ENCODE peak calls at places on chromosomes 16 and 17, in six cellular contexts. Z is colonic mucosa, A is psoas muscle, D is BE2C, U is NB4, S is heart right ventricle. Q is an unnamed sample.

GRCh38 chr17:42363231-42363630 is 25.0 kb downstream of the STAT3 start:
- DNase-seq in Z (no peak), A (no peak), D (no peak), U (no peak), S (no peak), Q (no peak)

GRCh38 chr16:57991551-57992059 is 8.9 kb downstream of the ZNF319 start:
- DNase-seq in Z (no peak), A (peak), D (no peak), U (no peak), S (no peak), Q (no peak)

GRCh38 chr17:79593636-79594035 is 17.2 kb downstream of the RBFOX3 start:
- DNase-seq in Z (no peak), A (no peak), D (no peak), U (no peak), S (no peak), Q (no peak)

GRCh38 chr16:81677375-81677737 is 101.7 kb upstream of the PLCG2 start:
- DNase-seq in Z (no peak), A (no peak), D (no peak), U (no peak), S (no peak), Q (no peak)

GRCh38 chr17:7803981-7804380 is 30.0 kb upstream of the KDM6B start:
- DNase-seq in Z (peak), A (no peak), D (no peak), U (no peak), S (no peak), Q (no peak)

GRCh38 chr17:37516131-37516561 is 26.5 kb downstream of the DUSP14 start:
- DNase-seq in Z (no peak), A (no peak), D (no peak), U (no peak), S (no peak), Q (no peak)

GRCh38 chr17:66943484-66943883 is 21.0 kb upstream of the CACNG4 start:
- DNase-seq in Z (no peak), A (no peak), D (no peak), U (no peak), S (no peak), Q (no peak)

GRCh38 chr17:75853410-75853809 is 1.7 kb downstream of the WBP2 start:
- DNase-seq in Z (no peak), A (no peak), D (no peak), U (no peak), S (no peak), Q (no peak)

GRCh38 chr17:31695456-31696090 is 163.5 kb downstream of the COPRS start:
- DNase-seq in Z (no peak), A (peak), D (no peak), U (no peak), S (no peak), Q (no peak)

GRCh38 chr17:18176152-18176551 is 7.5 kb upstream of the ALKBH5 start:
- DNase-seq in Z (no peak), A (no peak), D (no peak), U (peak), S (no peak), Q (no peak)

GRCh38 chr16:17412221-17412620 is 58.5 kb downstream of the XYLT1 start:
- DNase-seq in Z (no peak), A (no peak), D (no peak), U (no peak), S (no peak), Q (no peak)

GRCh38 chr16:86379505-86379846 is 130.9 kb upstream of the FOXF1 start:
- DNase-seq in Z (no peak), A (no peak), D (no peak), U (no peak), S (no peak), Q (no peak)

GRCh38 chr17:79792984-79793923 is 3.6 kb downstream of the CBX8 start:
- DNase-seq in Z (no peak), A (no peak), D (no peak), U (no peak), S (no peak), Q (peak)

GRCh38 chr17:50239913-50240312 is 34.4 kb upstream of the TMEM92 start:
- DNase-seq in Z (no peak), A (no peak), D (no peak), U (no peak), S (no peak), Q (no peak)

GRCh38 chr16:13038591-13038990 is 137.2 kb downstream of the SHISA9 start:
- DNase-seq in Z (no peak), A (no peak), D (no peak), U (no peak), S (no peak), Q (no peak)

GRCh38 chr17:66944365-66945203 is 19.9 kb upstream of the CACNG4 start:
- DNase-seq in Z (no peak), A (no peak), D (no peak), U (no peak), S (no peak), Q (no peak)

GRCh38 chr16:85757341-85757822 is 6.5 kb upstream of the C16orf74 start:
- DNase-seq in Z (no peak), A (no peak), D (no peak), U (no peak), S (no peak), Q (peak)

GRCh38 chr16:27386674-27387073 is 15.3 kb upstream of the IL21R start:
- DNase-seq in Z (no peak), A (no peak), D (no peak), U (no peak), S (no peak), Q (no peak)

GRCh38 chr17:19379306-19380075 is 1.2 kb downstream of the MAPK7 start:
- DNase-seq in Z (no peak), A (peak), D (no peak), U (no peak), S (no peak), Q (no peak)

GRCh38 chr16:87464691-87465300 is 28.0 kb downstream of the ZCCHC14 start:
- DNase-seq in Z (peak), A (peak), D (peak), U (peak), S (peak), Q (peak)

GRCh38 chr16:66844342-66845079 is at the start of gene CA7:
- DNase-seq in Z (no peak), A (no peak), D (no peak), U (no peak), S (no peak), Q (no peak)

GRCh38 chr17:77441130-77441920 is 300.6 kb downstream of the SEC14L1 start:
- DNase-seq in Z (peak), A (no peak), D (peak), U (peak), S (no peak), Q (no peak)

GRCh38 chr17:71396711-71397110 is 724.1 kb upstream of the SOX9 start:
- DNase-seq in Z (no peak), A (no peak), D (no peak), U (no peak), S (no peak), Q (no peak)

GRCh38 chr17:60106377-60107059 is 27.8 kb upstream of the HEATR6 start:
- DNase-seq in Z (no peak), A (no peak), D (no peak), U (no peak), S (no peak), Q (no peak)

GRCh38 chr17:81511800-81512559 is 619 bp downstream of the ACTG1 start:
- DNase-seq in Z (peak), A (peak), D (peak), U (peak), S (no peak), Q (no peak)

GRCh38 chr17:50261051-50261915 is 13.0 kb upstream of the TMEM92 start:
- DNase-seq in Z (no peak), A (no peak), D (no peak), U (no peak), S (no peak), Q (no peak)

GRCh38 chr16:15509593-15510520 is 75.5 kb downstream of the BMERB1 start:
- DNase-seq in Z (no peak), A (no peak), D (no peak), U (peak), S (no peak), Q (no peak)

GRCh38 chr17:33243732-33244131 is 49.4 kb downstream of the ASIC2 start:
- DNase-seq in Z (no peak), A (no peak), D (no peak), U (no peak), S (no peak), Q (no peak)

GRCh38 chr16:85634747-85635544 is 21.8 kb downstream of the GSE1 start:
- DNase-seq in Z (no peak), A (no peak), D (peak), U (no peak), S (no peak), Q (no peak)

GRCh38 chr17:65690626-65691310 is 129.3 kb upstream of the AXIN2 start:
- DNase-seq in Z (no peak), A (no peak), D (no peak), U (no peak), S (no peak), Q (no peak)

GRCh38 chr17:66506641-66507040 is 204.2 kb downstream of the PRKCA start:
- DNase-seq in Z (no peak), A (no peak), D (no peak), U (no peak), S (no peak), Q (no peak)

GRCh38 chr17:76369804-76370203 is 14.6 kb upstream of the SPHK1 start:
- DNase-seq in Z (no peak), A (no peak), D (peak), U (no peak), S (peak), Q (no peak)

GRCh38 chr17:77115510-77115909 is 25.3 kb upstream of the SEC14L1 start:
- DNase-seq in Z (no peak), A (no peak), D (no peak), U (no peak), S (no peak), Q (no peak)

DNA sequence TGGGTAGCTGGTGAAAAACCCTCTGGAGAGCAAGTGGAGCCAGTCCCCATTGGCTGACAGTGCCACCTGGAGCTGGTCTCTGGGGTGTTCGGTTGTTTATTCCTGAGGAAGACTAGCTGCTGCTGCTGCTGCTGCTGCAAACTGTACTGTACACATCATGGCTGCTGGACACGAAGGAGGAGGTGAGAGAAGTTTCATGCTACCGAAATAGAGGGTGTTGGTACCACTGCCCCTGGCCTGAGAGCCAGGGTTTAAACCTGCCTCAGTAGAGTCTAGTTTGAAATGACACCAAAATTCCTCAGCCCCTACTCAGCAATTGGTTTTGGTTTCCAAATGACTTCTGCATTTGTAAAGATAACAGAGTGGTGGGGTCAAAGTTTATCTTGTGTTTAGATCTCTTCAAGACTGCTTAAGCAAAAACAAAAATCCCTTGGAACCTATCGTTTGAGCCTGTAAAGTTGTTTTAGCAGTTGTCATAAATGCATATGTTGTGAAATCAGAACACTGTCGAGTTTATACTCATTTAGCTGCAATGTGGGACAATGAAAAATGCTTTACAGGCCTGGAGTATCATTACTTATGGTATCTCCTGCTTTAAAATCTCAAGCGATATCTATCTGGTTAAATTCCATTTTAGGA is 40.8 kb downstream of the CYB5B start:
- DNase-seq in Z (peak), A (no peak), D (peak), U (peak), S (no peak), Q (no peak)
- TF ChIP-seq CTCF in Z (no peak), A (no peak), D (peak), U (no peak), S (no peak), Q (peak)

DNA sequence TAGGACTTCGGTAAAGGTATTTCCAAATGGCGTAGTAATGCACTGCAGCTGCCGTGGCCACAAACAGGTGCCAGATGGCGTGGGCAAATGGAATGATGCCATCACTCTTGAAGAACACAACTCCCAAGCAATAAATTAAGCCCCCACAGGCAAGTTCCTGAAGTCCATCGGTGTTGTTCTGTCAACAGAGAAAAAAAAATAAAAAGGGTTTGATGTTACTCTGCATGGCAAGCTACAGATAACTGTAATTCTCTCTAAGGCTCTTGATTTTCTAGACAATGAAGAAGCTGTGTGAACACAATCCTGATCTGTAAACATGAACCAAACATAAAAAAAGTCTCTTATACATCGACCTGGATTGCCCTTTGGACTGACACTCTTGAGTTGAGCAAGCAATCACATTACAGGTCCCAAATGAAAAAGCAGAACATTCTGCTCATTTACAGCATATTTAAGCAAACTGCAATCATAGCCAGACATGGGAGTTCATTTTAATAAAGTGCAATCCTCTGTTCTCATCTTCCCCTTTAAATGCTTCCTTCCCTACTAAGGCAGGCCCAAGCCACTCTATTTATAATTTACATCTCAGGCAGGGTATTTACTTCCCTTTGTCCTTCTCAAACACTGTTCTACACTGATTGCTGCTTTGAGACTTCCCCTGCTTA is 27.1 kb downstream of the MMD start:
- DNase-seq in Z (peak), A (no peak), D (no peak), U (no peak), S (no peak), Q (no peak)
- H3K4me3 ChIP-seq in Z (no peak), A (no peak), D (no peak), U (no peak), S (no peak), Q (no peak)

DNA sequence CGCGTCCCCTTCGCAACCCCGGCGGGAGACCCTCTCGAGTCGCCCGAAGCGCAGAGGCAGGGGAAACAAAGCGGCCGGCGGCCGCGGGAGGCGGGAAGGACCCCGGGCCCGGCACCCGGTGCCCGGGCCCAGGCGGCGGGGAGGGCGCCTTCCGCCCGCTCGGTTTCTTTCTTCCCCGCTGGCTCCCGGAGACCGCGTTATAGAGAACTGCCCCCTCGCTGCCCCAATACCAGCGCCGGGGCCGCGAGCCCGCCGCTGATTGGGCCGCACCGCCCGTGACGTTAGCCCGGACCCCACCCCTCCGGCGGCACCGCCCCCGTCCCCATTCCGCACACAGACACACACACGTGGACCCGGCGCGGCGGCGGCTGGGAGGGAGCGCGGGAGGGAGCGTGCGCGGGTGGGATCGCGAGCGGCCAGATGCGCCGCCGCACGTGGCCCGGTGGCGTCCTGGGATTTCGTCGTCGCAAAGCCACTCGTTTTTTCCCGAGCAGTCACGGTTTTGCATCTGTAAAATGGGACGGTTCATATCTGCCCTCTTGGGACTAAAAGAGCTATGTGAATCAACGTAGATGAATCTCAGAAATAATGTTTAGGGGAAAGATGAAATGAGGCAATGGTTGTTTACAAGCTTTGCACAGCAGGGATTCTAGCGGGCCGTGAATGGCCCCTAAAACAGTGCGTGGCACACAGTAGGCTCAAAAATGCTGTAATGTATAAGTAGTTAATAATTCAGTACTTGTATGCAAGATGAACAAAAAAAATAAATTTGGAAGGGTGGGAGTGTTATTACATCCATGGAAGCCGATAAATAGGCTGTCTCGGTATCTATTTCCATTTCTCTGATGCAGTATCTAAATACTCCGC is at the start of gene EPOP:
- DNase-seq in Z (peak), A (peak), D (peak), U (peak), S (peak), Q (peak)
- TF ChIP-seq CTCF in Z (no peak), A (no peak), D (no peak), U (no peak), S (peak), Q (no peak)

GRCh38 chr17:82860606-82861392 is 21.0 kb upstream of the ZNF750 start:
- DNase-seq in Z (no peak), A (peak), D (no peak), U (no peak), S (no peak), Q (no peak)

GRCh38 chr17:82862191-82862590 is 22.4 kb upstream of the ZNF750 start:
- DNase-seq in Z (no peak), A (peak), D (no peak), U (no peak), S (no peak), Q (no peak)

GRCh38 chr17:82862758-82863645 is 23.2 kb upstream of the ZNF750 start:
- DNase-seq in Z (no peak), A (peak), D (no peak), U (no peak), S (no peak), Q (no peak)

GRCh38 chr17:82859431-82860403 is 19.9 kb upstream of the ZNF750 start:
- DNase-seq in Z (no peak), A (peak), D (peak), U (peak), S (no peak), Q (peak)

DNA sequence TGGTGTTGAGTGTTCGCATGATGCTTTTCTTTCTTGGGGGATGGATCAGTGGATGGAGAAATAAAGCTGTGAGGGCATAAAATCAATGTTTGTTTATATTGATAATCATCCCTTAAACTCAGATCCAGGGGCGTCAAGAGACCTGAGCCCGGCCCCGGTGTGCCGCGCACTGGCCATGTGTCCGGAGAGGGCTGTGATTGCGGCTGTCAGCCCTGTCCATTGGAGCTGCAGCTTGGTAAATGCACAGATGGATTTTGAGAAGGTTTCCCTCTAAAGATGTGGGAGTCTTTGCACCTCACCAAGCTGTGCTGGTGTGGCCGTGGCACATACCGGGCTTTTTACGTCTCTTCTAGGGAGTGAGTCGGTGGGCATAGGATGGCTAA is 21.6 kb upstream of the ZNF750 start:
- DNase-seq in Z (no peak), A (peak), D (no peak), U (no peak), S (no peak), Q (no peak)
- H3K4me3 ChIP-seq in Z (no peak), A (no peak), D (no peak), U (no peak), S (no peak), Q (no peak)

GRCh38 chr16:50369133-50369804 is 481 bp upstream of the BRD7 start:
- DNase-seq in Z (no peak), A (no peak), D (no peak), U (no peak), S (no peak), Q (no peak)
- TF ChIP-seq CTCF in Z (no peak), A (no peak), D (no peak), U (no peak), S (peak), Q (no peak)

GRCh38 chr17:16148596-16148995 is 66.7 kb downstream of the NCOR1 start:
- DNase-seq in Z (no peak), A (no peak), D (no peak), U (no peak), S (no peak), Q (no peak)

GRCh38 chr17:16150251-16150859 is 65.0 kb downstream of the NCOR1 start:
- DNase-seq in Z (no peak), A (no peak), D (no peak), U (no peak), S (no peak), Q (peak)
- H3K4me3 ChIP-seq in Z (no peak), A (no peak), D (no peak), U (no peak), S (no peak), Q (no peak)

Q was measured in HFF-Myc.